ENCODE peak calls at places on chromosome 10, in five cellular contexts. I, S, U, C and T are unnamed samples.

GRCh38 chr10:132354356-132355094 is 22.5 kb downstream of the LRRC27 start:
- DNase-seq in U (no peak), I (no peak), S (no peak), C (peak; percentile 49), T (no peak)

GRCh38 chr10:78473016-78473415 is 439.4 kb downstream of the RPS24 start:
- DNase-seq in U (no peak), C (peak; percentile 3), I (no peak), S (peak; percentile 58), T (no peak)

GRCh38 chr10:3480281-3480999 is 304.6 kb downstream of the KLF6 start:
- DNase-seq in C (no peak), U (no peak), S (no peak), I (no peak), T (no peak)

GRCh38 chr10:133150656-133151055 is 9.4 kb upstream of the KNDC1 start:
- DNase-seq in C (no peak), S (no peak), I (no peak), U (no peak), T (no peak)

GRCh38 chr10:63094405-63094804 is 38.7 kb upstream of the NRBF2 start:
- DNase-seq in S (no peak), I (no peak), C (no peak), U (no peak), T (no peak)

GRCh38 chr10:48288661-48289060 is 14.2 kb upstream of the FRMPD2 start:
- DNase-seq in I (no peak), U (no peak), C (no peak), S (no peak), T (no peak)

GRCh38 chr10:132758867-132759266 is 27.1 kb downstream of the NKX6-2 start:
- DNase-seq in S (no peak), I (no peak), U (no peak), C (no peak), T (no peak)

GRCh38 chr10:28841625-28842024 is 164.3 kb downstream of the BAMBI start:
- DNase-seq in C (no peak), I (no peak), U (peak; percentile 82), S (no peak), T (peak; percentile 13)

GRCh38 chr10:95445837-95446347 is 115.3 kb downstream of the SORBS1 start:
- DNase-seq in I (no peak), S (peak; percentile 67), U (peak; percentile 69), C (peak; percentile 72), T (peak; percentile 81)

GRCh38 chr10:43317422-43317821 is 50.6 kb upstream of the RASGEF1A start:
- DNase-seq in S (no peak), I (no peak), U (no peak), C (no peak), T (no peak)

GRCh38 chr10:78717200-78717599 is 351.6 kb upstream of the ZMIZ1 start:
- DNase-seq in U (peak; percentile 73), I (no peak), C (no peak), S (no peak), T (no peak)

GRCh38 chr10:118027397-118027796 is 19.3 kb downstream of the RAB11FIP2 start:
- DNase-seq in U (no peak), C (no peak), S (no peak), I (no peak), T (no peak)

GRCh38 chr10:82692458-82692857 is 817.5 kb downstream of the NRG3 start:
- DNase-seq in C (no peak), I (no peak), U (no peak), S (no peak), T (no peak)

GRCh38 chr10:72351479-72351878 is 3.2 kb downstream of the DNAJB12 start:
- DNase-seq in C (no peak), I (no peak), U (no peak), S (no peak), T (no peak)

GRCh38 chr10:24416248-24416647 is 207.3 kb downstream of the KIAA1217 start:
- DNase-seq in C (no peak), S (no peak), I (no peak), U (no peak), T (no peak)
- H3K4me2 ChIP-seq in C (no peak overlapping the region), S (no peak overlapping the region), I (no peak overlapping the region), U (no peak overlapping the region), T (no peak overlapping the region)

GRCh38 chr10:128035557-128035973 is 90.7 kb downstream of the MKI67 start:
- DNase-seq in C (peak; percentile 44), I (no peak), U (no peak), S (peak; percentile 70), T (peak; percentile 50)
- TF ChIP-seq RCOR1 in C (no peak), I (no peak), U (no peak), S (no peak), T (no peak)

GRCh38 chr10:93945814-93946213 is 47.9 kb upstream of the PLCE1 start:
- DNase-seq in S (no peak), I (no peak), U (no peak), C (no peak), T (no peak)

GRCh38 chr10:93947055-93947454 is 46.7 kb upstream of the PLCE1 start:
- DNase-seq in C (no peak), I (no peak), U (peak; percentile 86), S (no peak), T (no peak)

GRCh38 chr10:93947524-93947923 is 46.2 kb upstream of the PLCE1 start:
- DNase-seq in I (no peak), U (peak; percentile 15), S (no peak), C (peak; percentile 20), T (no peak)

GRCh38 chr10:93938140-93938539 is 44.4 kb downstream of the SLC35G1 start:
- DNase-seq in S (no peak), U (no peak), C (no peak), I (no peak), T (no peak)

GRCh38 chr10:93941603-93942002 is 47.8 kb downstream of the SLC35G1 start:
- DNase-seq in C (no peak), I (no peak), S (no peak), U (no peak), T (no peak)
- H3K4me2 ChIP-seq in C (no peak overlapping the region), I (no peak overlapping the region), S (no peak overlapping the region), U (no peak overlapping the region), T (no peak overlapping the region)

GRCh38 chr10:33363112-33363511 is 28.6 kb upstream of the NRP1 start:
- DNase-seq in C (no peak), S (no peak), I (no peak), U (peak; percentile 39), T (no peak)

GRCh38 chr10:33370434-33370930 is 36.0 kb upstream of the NRP1 start:
- DNase-seq in I (no peak), S (no peak), C (no peak), U (peak; percentile 13), T (no peak)

GRCh38 chr10:33368086-33368485 is 33.6 kb upstream of the NRP1 start:
- DNase-seq in C (no peak), U (no peak), S (no peak), I (no peak), T (no peak)

GRCh38 chr10:33365314-33365713 is 30.8 kb upstream of the NRP1 start:
- DNase-seq in S (no peak), U (peak; percentile 41), C (no peak), I (no peak), T (no peak)

GRCh38 chr10:33365871-33366411 is 31.5 kb upstream of the NRP1 start:
- DNase-seq in C (no peak), U (peak; percentile 98), S (no peak), I (no peak), T (peak; percentile 63)
- TF ChIP-seq RCOR1 in C (no peak), U (no peak), S (no peak), I (no peak), T (no peak)

GRCh38 chr10:101453791-101454718 is 100.1 kb downstream of the BTRC start:
- DNase-seq in C (peak; percentile 20), I (no peak), S (no peak), U (peak; percentile 52), T (no peak)
- H3K4me2 ChIP-seq in C (peak overlapping the region; percentile 19), I (no peak overlapping the region), S (no peak overlapping the region), U (peak overlapping the region; percentile 12), T (no peak overlapping the region)

DNA sequence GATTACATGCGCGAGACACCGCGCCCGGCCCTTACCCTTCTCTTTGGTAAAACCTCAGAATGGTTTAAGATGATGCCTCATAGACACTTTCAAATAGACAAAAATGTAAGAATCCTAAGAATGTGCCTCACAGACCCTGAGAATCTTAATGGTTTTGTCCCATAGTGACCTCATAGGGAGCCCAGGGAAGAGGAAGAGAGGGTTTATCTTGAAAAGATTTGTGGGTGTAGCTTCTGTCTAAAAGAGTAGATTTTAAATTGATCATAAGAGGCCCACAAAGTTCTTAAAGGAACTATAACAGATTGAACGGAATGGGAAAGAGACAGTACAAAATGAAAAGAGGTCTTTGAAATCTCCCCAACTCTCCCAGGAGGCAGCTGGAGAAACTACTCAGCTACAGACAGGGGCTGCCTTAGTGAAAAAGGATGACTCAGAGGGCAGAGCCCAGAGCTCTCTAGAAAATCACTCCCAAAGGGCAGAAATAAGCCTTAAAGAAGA is 220.6 kb downstream of the ADRA2A start:
- DNase-seq in I (no peak), C (no peak), U (no peak), S (no peak), T (no peak)
- TF ChIP-seq RCOR1 in I (no peak), C (no peak), U (no peak), S (no peak), T (no peak)

GRCh38 chr10:113131611-113132330 is 181.7 kb downstream of the TCF7L2 start:
- DNase-seq in S (no peak), I (no peak), U (peak; percentile 80), C (no peak), T (no peak)
- H3K4me2 ChIP-seq in S (no peak overlapping the region), I (no peak overlapping the region), U (peak overlapping the region; percentile 41), C (no peak overlapping the region), T (peak overlapping the region; percentile 57)

GRCh38 chr10:46285300-46285699 is 1.5 kb upstream of the ANTXRL start:
- DNase-seq in S (no peak), C (no peak), U (no peak), I (no peak), T (no peak)

GRCh38 chr10:46284286-46285229 is 2.2 kb upstream of the ANTXRL start:
- DNase-seq in S (peak; percentile 95), U (peak; percentile 34), I (no peak), C (peak; percentile 98), T (peak; percentile 85)

GRCh38 chr10:46286991-46287693 is at the start of gene ANTXRL:
- DNase-seq in U (no peak), S (no peak), C (peak; percentile 4), I (no peak), T (no peak)

GRCh38 chr10:46287846-46288480 is 1.2 kb downstream of the ANTXRL start:
- DNase-seq in U (no peak), I (no peak), C (peak; percentile 3), S (no peak), T (peak; percentile 19)

DNA sequence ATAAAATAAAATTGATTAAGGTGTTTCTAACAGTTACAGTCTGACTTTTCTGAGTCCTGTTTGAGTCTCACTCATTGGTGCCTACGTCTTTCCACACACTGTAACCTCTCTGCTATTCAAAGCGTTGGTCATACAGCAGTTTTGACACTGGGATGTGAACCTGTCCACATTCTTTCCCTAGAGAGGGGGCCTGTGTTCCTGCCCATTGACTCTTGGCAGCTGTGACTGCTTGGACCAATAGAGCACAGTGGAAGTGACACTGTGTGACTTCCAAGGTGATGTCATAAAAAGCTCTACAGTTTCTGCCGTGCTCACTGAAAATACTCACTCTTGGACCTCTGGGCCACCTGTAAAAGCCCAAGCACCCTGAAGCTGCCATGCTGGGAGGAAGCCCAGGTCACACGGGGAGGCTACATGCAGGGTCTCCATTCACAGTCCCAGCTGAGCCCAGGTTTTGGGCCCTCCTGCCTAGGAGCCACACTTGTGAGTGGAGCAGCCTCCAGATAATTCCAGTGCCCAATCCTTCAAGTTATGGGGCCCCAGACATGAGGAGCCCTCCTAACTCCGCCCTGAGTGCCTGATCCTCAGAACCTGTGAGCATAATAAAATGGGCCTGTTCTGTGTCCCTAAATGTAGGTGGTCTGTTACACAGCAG is 704 bp upstream of the ANTXRL start:
- DNase-seq in I (no peak), C (no peak), S (no peak), U (no peak), T (no peak)
- TF ChIP-seq RCOR1 in I (no peak), C (no peak), S (no peak), U (no peak), T (no peak)